ENCODE peak calls at places on chromosomes 6 and 20, in six cellular contexts. V, L, F, B, D and O are unnamed samples.

GRCh38 chr20:50286609-50287008 is 96.0 kb downstream of the CEBPB start:
- DNase-seq in V (peak; percentile 94), L (no peak), F (peak; percentile 54), B (peak; percentile 93), D (no peak), O (peak; percentile 71)

GRCh38 chr6:166595061-166595780 is 8.7 kb upstream of the RAMACL start:
- DNase-seq in V (peak; percentile 95), L (no peak), F (no peak), B (peak; percentile 96), D (no peak), O (no peak)

GRCh38 chr6:101582786-101583185 is 189.3 kb downstream of the GRIK2 start:
- DNase-seq in V (no peak), L (no peak), F (no peak), B (no peak), D (no peak), O (no peak)

GRCh38 chr6:156686429-156686939 is 90.7 kb upstream of the ARID1B start:
- DNase-seq in V (peak; percentile 73), L (no peak), F (peak; percentile 78), B (peak; percentile 61), D (peak; percentile 71), O (no peak)

GRCh38 chr6:129608886-129609540 is 101.0 kb downstream of the ARHGAP18 start:
- DNase-seq in V (no peak), L (no peak), F (no peak), B (no peak), D (no peak), O (no peak)

GRCh38 chr6:157649311-157650260 is 173.5 kb upstream of the SNX9 start:
- DNase-seq in V (no peak), L (no peak), F (no peak), B (no peak), D (peak; percentile 34), O (no peak)

GRCh38 chr6:167683028-167683862 is 143.5 kb upstream of the AFDN start:
- DNase-seq in V (no peak), L (peak; percentile 62), F (peak; percentile 85), B (peak; percentile 83), D (peak; percentile 85), O (peak; percentile 31)

GRCh38 chr20:38117635-38118034 is 47.4 kb downstream of the TGM2 start:
- DNase-seq in V (peak; percentile 72), L (no peak), F (no peak), B (peak; percentile 87), D (no peak), O (peak; percentile 10)

GRCh38 chr6:99013145-99013544 is 65.4 kb upstream of the FBXL4 start:
- DNase-seq in V (peak; percentile 75), L (no peak), F (peak; percentile 34), B (peak; percentile 89), D (no peak), O (no peak)

GRCh38 chr6:138410972-138411667 is 7.1 kb downstream of the HEBP2 start:
- DNase-seq in V (peak; percentile 54), L (no peak), F (no peak), B (peak; percentile 83), D (no peak), O (no peak)

GRCh38 chr20:21901470-21902275 is 196.2 kb downstream of the PAX1 start:
- DNase-seq in V (peak; percentile 42), L (peak; percentile 38), F (peak; percentile 10), B (no peak), D (peak; percentile 31), O (peak; percentile 92)

GRCh38 chr6:126107475-126108121 is 121.3 kb downstream of the TRMT11 start:
- DNase-seq in V (peak; percentile 74), L (no peak), F (no peak), B (peak; percentile 13), D (no peak), O (no peak)

GRCh38 chr6:90294614-90294988 is 2.0 kb downstream of the BACH2 start:
- DNase-seq in V (no peak), L (no peak), F (no peak), B (no peak), D (no peak), O (no peak)

GRCh38 chr6:49553353-49553752 is 2.9 kb downstream of the C6orf141 start:
- DNase-seq in V (peak; percentile 28), L (no peak), F (no peak), B (peak; percentile 75), D (no peak), O (no peak)

GRCh38 chr6:154732824-154733609 is at the start of gene SCAF8:
- DNase-seq in V (peak; percentile 76), L (peak; percentile 91), F (peak; percentile 94), B (peak; percentile 78), D (peak; percentile 85), O (peak; percentile 96)

GRCh38 chr6:41818271-41819054 is 31.0 kb downstream of the TOMM6 start:
- DNase-seq in V (no peak), L (no peak), F (no peak), B (peak; percentile 57), D (no peak), O (no peak)

GRCh38 chr20:54651252-54651651 is 175.9 kb downstream of the DOK5 start:
- DNase-seq in V (no peak), L (no peak), F (no peak), B (no peak), D (no peak), O (no peak)

GRCh38 chr20:12199703-12200102 is 282.0 kb downstream of the BTBD3 start:
- DNase-seq in V (no peak), L (no peak), F (no peak), B (no peak), D (no peak), O (no peak)

GRCh38 chr6:165049362-165049761 is 260.0 kb downstream of the C6orf118 start:
- DNase-seq in V (no peak), L (no peak), F (peak; percentile 48), B (peak; percentile 26), D (no peak), O (no peak)

GRCh38 chr6:125586074-125586473 is 163.4 kb upstream of the HEY2 start:
- DNase-seq in V (peak; percentile 60), L (no peak), F (no peak), B (peak; percentile 81), D (no peak), O (no peak)

GRCh38 chr20:59751075-59751711 is 146.9 kb downstream of the PHACTR3 start:
- DNase-seq in V (peak; percentile 9), L (peak; percentile 80), F (peak; percentile 78), B (peak; percentile 33), D (peak; percentile 66), O (peak; percentile 92)

GRCh38 chr6:120211955-120212792 is 862.6 kb upstream of the MAN1A1 start:
- DNase-seq in V (peak; percentile 8), L (no peak), F (peak; percentile 31), B (peak; percentile 11), D (no peak), O (no peak)

GRCh38 chr6:85464722-85465150 is 14.9 kb downstream of the NT5E start:
- DNase-seq in V (peak; percentile 81), L (no peak), F (no peak), B (peak; percentile 98), D (no peak), O (no peak)

GRCh38 chr6:100344761-100345160 is 120.0 kb downstream of the SIM1 start:
- DNase-seq in V (peak; percentile 22), L (no peak), F (no peak), B (peak; percentile 84), D (no peak), O (no peak)

GRCh38 chr6:43891072-43891870 is 121.3 kb downstream of the VEGFA start:
- DNase-seq in V (no peak), L (no peak), F (no peak), B (no peak), D (no peak), O (no peak)

GRCh38 chr6:20044883-20045282 is 167.4 kb downstream of the MBOAT1 start:
- DNase-seq in V (no peak), L (no peak), F (no peak), B (no peak), D (no peak), O (no peak)

GRCh38 chr6:36296240-36296639 is 26.4 kb downstream of the PNPLA1 start:
- DNase-seq in V (peak; percentile 85), L (no peak), F (no peak), B (peak; percentile 69), D (no peak), O (no peak)

GRCh38 chr20:31833931-31834521 is 11.4 kb downstream of the FOXS1 start:
- DNase-seq in V (no peak), L (no peak), F (no peak), B (no peak), D (no peak), O (no peak)

GRCh38 chr6:80333342-80333741 is 226.9 kb downstream of the BCKDHB start:
- DNase-seq in V (no peak), L (no peak), F (no peak), B (no peak), D (no peak), O (no peak)

GRCh38 chr20:48827880-48828733 is at the start of gene PREX1:
- DNase-seq in V (peak; percentile 69), L (peak; percentile 78), F (peak; percentile 80), B (peak; percentile 75), D (peak; percentile 94), O (no peak)